ENCODE peak calls at places on chromosomes 2 and 18, in seven cellular contexts. H is H9, A is IMR-90, C is trophoblast cell, U is mesenchymal stem cell, M is H1, B is mesendoderm. O is an unnamed sample. For H3K4me1, the result is how much of the 10 kb centered on the place peaks cover.

GRCh38 chr2:235274010-235274409 is 219.8 kb upstream of the AGAP1 start:
- DNase-seq in U (no peak), B (no peak), A (no peak), C (no peak), H (no peak), M (no peak), O (no peak)

GRCh38 chr2:48529189-48529588 is 765 bp upstream of the STON1 start:
- DNase-seq in B (peak), A (no peak), H (peak), M (no peak), U (no peak), C (no peak), O (no peak)

GRCh38 chr2:28687181-28687580 is 64.4 kb upstream of the PPP1CB start:
- DNase-seq in U (no peak), B (no peak), H (no peak), C (no peak), A (no peak), M (no peak), O (no peak)

GRCh38 chr2:85811850-85812735 is 58.3 kb downstream of the ATOH8 start:
- DNase-seq in M (no peak), A (no peak), C (no peak), B (no peak), U (no peak), H (no peak), O (no peak)

GRCh38 chr2:71747573-71747972 is 294.2 kb downstream of the DYSF start:
- DNase-seq in U (no peak), B (peak), A (no peak), M (no peak), H (no peak), C (peak), O (no peak)

GRCh38 chr2:237546876-237547395 is 19.4 kb upstream of the PRLH start:
- DNase-seq in H (no peak), U (no peak), A (no peak), C (no peak), M (no peak), B (no peak), O (no peak)

GRCh38 chr2:240460781-240461431 is 25.4 kb downstream of the GPC1 start:
- DNase-seq in B (no peak), A (no peak), M (no peak), C (no peak), U (no peak), H (peak), O (no peak)

GRCh38 chr2:200905618-200906296 is 16.6 kb downstream of the NIF3L1 start:
- DNase-seq in B (peak), M (no peak), A (peak), C (peak), U (peak), H (peak), O (no peak)

GRCh38 chr2:160300203-160300602 is 100.1 kb upstream of the ITGB6 start:
- DNase-seq in C (no peak), H (no peak), A (no peak), U (no peak), B (no peak), M (no peak), O (no peak)

GRCh38 chr2:84678214-84678613 is 161.9 kb downstream of the DNAH6 start:
- DNase-seq in C (no peak), U (no peak), H (no peak), A (no peak), M (no peak), B (no peak), O (no peak)

GRCh38 chr18:56593906-56594305 is 44.5 kb downstream of the TXNL1 start:
- DNase-seq in B (no peak), H (no peak), U (no peak), C (no peak), M (no peak), A (peak), O (no peak)

GRCh38 chr2:195410272-195410671 is 246.8 kb upstream of the SLC39A10 start:
- DNase-seq in U (no peak), A (no peak), C (no peak), M (no peak), B (no peak), H (no peak), O (no peak)

GRCh38 chr2:66733361-66733760 is 298.4 kb downstream of the MEIS1 start:
- DNase-seq in H (no peak), A (no peak), U (no peak), M (no peak), B (no peak), C (no peak), O (no peak)

GRCh38 chr2:224014336-224014735 is 24.8 kb downstream of the SERPINE2 start:
- DNase-seq in C (peak), B (no peak), A (no peak), H (no peak), M (no peak), U (no peak), O (no peak)

GRCh38 chr2:190755796-190756415 is 107.0 kb downstream of the NAB1 start:
- DNase-seq in H (no peak), U (no peak), C (no peak), A (peak), M (no peak), B (no peak), O (no peak)

GRCh38 chr2:1731963-1732768 is 12.1 kb downstream of the PXDN start:
- DNase-seq in U (peak), A (peak), M (no peak), C (no peak), B (no peak), H (peak), O (no peak)

GRCh38 chr2:53317863-53318262 is 449.7 kb upstream of the CHAC2 start:
- DNase-seq in U (no peak), C (no peak), B (peak), A (peak), M (no peak), H (no peak), O (no peak)

GRCh38 chr2:114661926-114662670 is 219.7 kb downstream of the DPP10 start:
- DNase-seq in A (no peak), M (no peak), U (no peak), C (no peak), B (peak), H (peak), O (no peak)

GRCh38 chr2:120701096-120701860 is 34.4 kb upstream of the GLI2 start:
- DNase-seq in A (no peak), C (no peak), U (no peak), H (no peak), M (no peak), B (no peak), O (no peak)

GRCh38 chr18:23857756-23858155 is 156.8 kb upstream of the TTC39C start:
- DNase-seq in U (peak), B (no peak), M (no peak), H (no peak), A (peak), C (peak), O (no peak)

GRCh38 chr2:170493698-170494097 is 221.4 kb upstream of the SP5 start:
- DNase-seq in A (peak), B (no peak), M (no peak), U (no peak), H (no peak), C (no peak), O (no peak)

GRCh38 chr2:85178154-85178553 is 45.0 kb downstream of the TCF7L1 start:
- DNase-seq in U (no peak), H (no peak), B (no peak), C (no peak), A (peak), M (no peak), O (no peak)

GRCh38 chr2:232133078-232133477 is 171.6 kb downstream of the DIS3L2 start:
- DNase-seq in M (no peak), C (no peak), U (peak), B (peak), H (no peak), A (no peak), O (no peak)

GRCh38 chr2:162473-163135 is 101.2 kb downstream of the SH3YL1 start:
- DNase-seq in C (no peak), A (no peak), B (no peak), M (no peak), U (no peak), H (no peak), O (no peak)

DNA sequence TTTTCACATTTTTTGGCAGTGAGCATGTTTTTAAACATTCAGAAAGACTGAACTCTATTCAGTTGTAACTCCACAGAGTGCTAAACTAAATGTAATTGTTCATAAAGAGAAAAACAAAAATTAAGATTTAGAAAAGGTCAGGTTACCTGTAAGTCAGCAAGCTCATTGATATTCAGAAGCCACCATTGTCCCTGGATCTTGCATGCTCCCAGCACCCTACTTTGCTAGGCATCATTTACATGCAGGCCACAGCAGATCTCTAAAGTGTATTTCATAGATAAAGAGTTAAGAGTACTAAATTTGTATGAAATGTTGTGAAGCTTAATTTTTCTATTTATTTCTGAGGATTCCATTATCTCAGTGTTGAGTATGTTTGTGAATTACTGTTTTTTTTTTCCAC is 64.8 kb upstream of the CDH19 start:
- DNase-seq in B (no peak), C (no peak), A (no peak), H (no peak), M (no peak), U (no peak), O (no peak)
- H3K4me1 ChIP-seq in B (under half), C (under half), A (under half), H (under half), M (under half), U (under half), O (under half)

GRCh38 chr2:8614646-8615045 is 67.2 kb upstream of the ID2 start:
- DNase-seq in M (no peak), C (no peak), A (no peak), H (no peak), U (no peak), B (no peak), O (no peak)

GRCh38 chr2:8617048-8617447 is 64.8 kb upstream of the ID2 start:
- DNase-seq in U (no peak), A (no peak), M (no peak), H (no peak), C (no peak), B (no peak), O (no peak)

GRCh38 chr2:8616084-8616419 is 65.8 kb upstream of the ID2 start:
- DNase-seq in A (no peak), U (no peak), B (no peak), M (no peak), H (no peak), C (no peak), O (no peak)

GRCh38 chr2:8617590-8617989 is 64.3 kb upstream of the ID2 start:
- DNase-seq in M (no peak), A (no peak), H (no peak), U (no peak), C (no peak), B (no peak), O (no peak)

DNA sequence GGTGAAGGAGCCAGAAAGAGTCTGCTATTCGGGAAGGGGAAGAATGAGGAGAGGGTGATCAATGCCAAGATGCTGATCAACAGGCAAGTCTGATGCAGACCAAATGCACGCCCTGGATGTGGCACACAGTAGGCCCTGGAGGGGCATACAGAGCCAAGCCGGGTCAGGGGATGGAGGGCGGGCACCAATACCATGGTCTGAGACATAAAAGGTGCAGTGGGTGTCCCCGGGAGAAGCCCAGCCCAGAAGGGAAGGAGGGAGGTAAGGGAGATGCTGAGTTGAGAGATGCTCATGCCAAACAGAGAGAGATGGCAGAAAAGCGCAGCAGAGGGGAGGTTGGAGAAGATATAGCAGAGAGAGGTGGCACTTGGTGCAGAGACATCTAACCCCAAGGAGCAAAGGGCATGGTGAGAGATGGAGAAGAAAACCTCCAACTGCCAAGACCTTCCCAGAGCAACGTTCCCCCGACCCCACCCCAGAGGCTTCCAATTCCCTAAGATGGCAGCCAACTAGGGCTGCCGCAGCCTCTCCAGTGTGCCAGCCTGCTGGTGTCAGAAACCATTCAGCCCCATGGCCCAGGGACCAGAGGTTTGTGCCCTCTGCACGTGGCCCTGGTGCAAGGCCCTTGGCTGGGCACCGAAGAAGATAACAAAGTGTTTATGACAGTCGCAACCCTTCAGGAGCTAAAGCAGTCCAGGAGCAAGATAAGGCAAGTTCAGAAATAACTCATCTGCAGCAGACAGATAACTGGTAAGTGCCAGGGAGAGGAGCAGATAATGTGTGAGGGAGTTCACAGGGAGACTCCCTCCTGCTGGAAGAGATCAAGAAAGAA is 66.4 kb upstream of the ID2 start:
- DNase-seq in M (no peak), B (no peak), U (no peak), A (no peak), H (no peak), C (no peak), O (no peak)
- H3K18ac ChIP-seq in M (no peak), B (no peak), U (no peak), A (no peak), H (no peak), C (no peak), O (peak)

GRCh38 chr2:216568563-216568962 is 64.7 kb upstream of the IGFBP2 start:
- DNase-seq in B (no peak), A (no peak), C (no peak), H (no peak), U (no peak), M (no peak), O (no peak)
- H3K4me1 ChIP-seq in B (under half), A (under half), C (under half), H (under half), U (under half), M (under half), O (under half)

GRCh38 chr18:78321402-78321801 is 658.2 kb upstream of the SALL3 start:
- DNase-seq in A (no peak), U (no peak), M (no peak), B (no peak), C (no peak), H (no peak), O (no peak)
- H3K18ac ChIP-seq in A (no peak), U (no peak), M (no peak), B (no peak), C (no peak), H (no peak), O (no peak)

DNA sequence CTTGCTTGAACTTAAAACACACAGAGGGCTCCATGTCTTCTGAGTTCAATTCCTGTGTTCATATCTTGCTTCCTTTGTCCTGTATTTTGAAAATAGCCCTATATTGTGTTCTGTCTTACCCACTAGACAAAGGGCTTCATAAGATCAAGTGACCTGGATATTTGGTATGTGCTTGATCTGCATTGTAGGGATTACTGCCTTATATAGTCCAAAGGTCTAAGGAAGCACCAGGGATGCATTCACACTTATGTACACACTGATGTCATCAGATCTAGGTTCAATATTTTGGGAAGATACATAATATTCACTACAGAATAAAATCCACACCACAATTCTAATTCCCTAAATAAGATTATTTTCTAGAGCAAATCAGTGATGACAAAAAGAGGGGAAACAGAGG is 278.0 kb upstream of the KYNU start:
- DNase-seq in B (no peak), U (no peak), A (no peak), H (no peak), M (no peak), C (no peak), O (no peak)
- H3K4me1 ChIP-seq in B (under half), U (under half), A (under half), H (under half), M (under half), C (under half), O (under half)

GRCh38 chr2:77086478-77086877 is 435.7 kb downstream of the LRRTM4 start:
- DNase-seq in H (peak), A (no peak), U (no peak), M (no peak), C (peak), B (peak), O (no peak)
- H3K18ac ChIP-seq in H (no peak), A (no peak), U (no peak), M (peak), C (no peak), B (no peak), O (no peak)